ENCODE peak calls at places on chromosomes 11 and 22, in ten cellular contexts. I, E, T, H, Z, O, J, L, N and Q are unnamed samples.

GRCh38 chr11:119094816-119095065 is 6.9 kb downstream of the DPAGT1 start:
- DNase-seq in J (peak), I (no peak), H (peak), Z (peak), T (peak), O (no peak), N (peak), L (peak), E (peak), Q (no peak)

GRCh38 chr11:74154621-74155281 is 16.1 kb downstream of the C2CD3 start:
- DNase-seq in O (no peak), T (peak), N (no peak), J (no peak), H (no peak), Z (peak), L (no peak), E (no peak), I (no peak), Q (no peak)

GRCh38 chr11:1992111-1992510 is 5.5 kb downstream of the H19 start:
- DNase-seq in E (no peak), O (no peak), Z (no peak), H (no peak), T (no peak), L (no peak), N (no peak), I (no peak), J (peak), Q (no peak)

GRCh38 chr11:73907191-73907590 is 30.4 kb downstream of the PAAF1 start:
- DNase-seq in T (peak), E (peak), O (no peak), J (no peak), L (no peak), N (peak), H (no peak), I (no peak), Z (peak), Q (no peak)

GRCh38 chr11:2102132-2102882 is 36.9 kb downstream of the IGF2 start:
- DNase-seq in N (peak), T (no peak), H (no peak), L (no peak), E (no peak), J (no peak), O (no peak), Z (no peak), I (no peak), Q (no peak)

GRCh38 chr22:49855491-49855911 is 1.9 kb downstream of the ZBED4 start:
- DNase-seq in L (no peak), I (no peak), T (peak), O (no peak), J (no peak), Z (peak), N (no peak), E (no peak), H (no peak), Q (no peak)

GRCh38 chr11:104523611-104524010 is 359.7 kb upstream of the PDGFD start:
- DNase-seq in E (no peak), O (no peak), J (no peak), N (no peak), L (no peak), T (no peak), H (no peak), Z (no peak), I (no peak), Q (no peak)

GRCh38 chr11:56624661-56625110 is 10.0 kb upstream of the OR5M1 start:
- DNase-seq in Z (peak), H (no peak), J (no peak), O (no peak), E (peak), N (peak), I (no peak), L (no peak), T (peak), Q (no peak)

GRCh38 chr11:121964591-121964990 is 151.4 kb downstream of the BLID start:
- DNase-seq in Z (peak), O (no peak), I (no peak), E (peak), L (no peak), N (no peak), J (no peak), T (peak), H (no peak), Q (no peak)

GRCh38 chr22:30252411-30253204 is 6.0 kb upstream of the LIF start:
- DNase-seq in I (no peak), O (no peak), N (no peak), L (no peak), Z (no peak), E (no peak), J (no peak), T (no peak), H (no peak), Q (no peak)

GRCh38 chr11:8223513-8223899 is 40.2 kb downstream of the LMO1 start:
- DNase-seq in N (no peak), Z (peak), T (peak), L (no peak), J (no peak), E (peak), H (no peak), I (no peak), O (no peak), Q (no peak)

DNA sequence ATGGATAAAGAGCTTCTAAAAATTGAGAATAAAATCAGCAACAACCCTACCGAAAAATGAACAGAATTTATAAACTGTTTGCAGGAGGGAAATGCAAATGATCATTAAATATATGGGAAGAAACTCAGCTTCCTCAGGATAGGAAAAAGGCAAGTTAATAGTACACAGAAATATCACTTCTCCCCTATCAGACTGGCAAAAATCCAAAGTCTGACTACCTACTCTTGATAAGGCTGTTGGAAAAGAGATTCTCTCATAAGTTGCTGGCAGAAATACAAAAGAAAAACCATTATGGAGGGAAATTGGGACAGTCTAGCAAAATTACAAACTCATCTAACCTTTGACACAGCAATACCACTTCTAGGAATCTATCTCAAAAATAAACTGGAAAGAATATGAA is 100.9 kb upstream of the LDLRAD3 start:
- DNase-seq in T (no peak), N (no peak), E (no peak), J (no peak), Z (no peak), I (no peak), H (no peak), L (no peak), O (no peak), Q (no peak)
- TF ChIP-seq CTCF in T (no peak), N (no peak), E (no peak), J (no peak), Z (no peak), I (no peak), H (no peak), L (no peak), O (no peak), Q (no peak)

GRCh38 chr22:17095538-17095937 is 10.7 kb downstream of the IL17RA start:
- DNase-seq in I (no peak), Z (no peak), J (no peak), H (peak), T (no peak), N (no peak), E (no peak), L (no peak), O (no peak), Q (no peak)
- TF ChIP-seq CTCF in I (no peak), Z (peak), J (no peak), H (peak), T (peak), N (peak), E (peak), L (peak), O (peak), Q (peak)

GRCh38 chr22:45398214-45398613 is 15.2 kb downstream of the SMC1B start:
- DNase-seq in N (no peak), L (no peak), E (no peak), J (no peak), Z (no peak), I (no peak), H (no peak), T (no peak), O (no peak), Q (no peak)
- TF ChIP-seq CTCF in N (no peak), L (no peak), E (no peak), J (no peak), Z (no peak), I (no peak), H (no peak), T (no peak), O (no peak), Q (no peak)

GRCh38 chr11:72179804-72180396 is 12.0 kb upstream of the FOLR1 start:
- DNase-seq in T (peak), N (no peak), J (no peak), E (no peak), L (no peak), H (no peak), I (no peak), Z (peak), O (no peak), Q (no peak)

GRCh38 chr11:72173291-72173690 is 18.6 kb upstream of the FOLR1 start:
- DNase-seq in H (no peak), O (no peak), T (no peak), J (no peak), L (no peak), I (no peak), N (no peak), Z (no peak), E (no peak), Q (no peak)

GRCh38 chr11:72174299-72175070 is 17.5 kb upstream of the FOLR1 start:
- DNase-seq in O (no peak), E (no peak), T (no peak), J (no peak), N (no peak), L (no peak), H (no peak), I (no peak), Z (no peak), Q (no peak)

DNA sequence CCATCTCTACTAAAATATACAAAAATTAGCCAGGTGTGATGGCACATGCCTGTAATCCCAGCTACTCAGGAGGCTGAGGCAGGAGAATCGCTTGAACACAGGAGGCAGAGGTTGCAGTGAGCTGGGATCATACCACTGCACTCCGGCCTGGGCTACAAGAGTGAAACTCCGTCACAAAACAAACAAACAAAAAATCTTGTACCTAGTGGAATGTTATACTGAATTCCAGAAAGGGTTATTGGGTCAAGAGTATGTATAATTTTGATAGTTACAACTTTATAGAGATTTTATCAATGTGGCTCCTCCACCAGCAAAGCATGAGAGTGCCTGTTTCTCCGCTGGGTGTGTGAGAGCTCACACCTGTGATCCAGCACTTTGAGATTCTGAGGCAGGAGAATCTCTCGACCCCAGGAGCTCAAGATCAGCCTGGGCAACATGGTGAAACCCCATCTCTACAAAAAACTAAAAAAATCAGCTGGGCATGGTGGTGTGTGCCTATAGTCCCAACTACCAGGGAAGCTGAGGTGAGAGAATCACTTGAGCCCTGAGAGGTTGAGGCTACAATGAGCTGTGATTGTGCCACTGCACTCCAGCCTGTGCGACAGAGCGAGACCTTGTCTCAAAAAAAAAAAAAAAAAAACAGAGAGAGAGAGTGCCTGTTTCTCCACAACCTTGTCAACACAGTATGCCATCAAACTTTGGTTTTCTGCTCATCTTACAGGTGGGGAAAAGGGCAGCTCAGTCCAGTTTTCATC is 12.7 kb upstream of the FOLR1 start:
- DNase-seq in E (no peak), L (no peak), I (no peak), N (no peak), Z (no peak), O (no peak), J (no peak), H (no peak), T (no peak), Q (no peak)
- TF ChIP-seq CTCF in E (no peak), L (no peak), I (no peak), N (no peak), Z (no peak), O (no peak), J (no peak), H (no peak), T (no peak), Q (no peak)

GRCh38 chr11:60914620-60915249 is 777 bp downstream of the TMEM109 start:
- DNase-seq in I (no peak), N (no peak), J (no peak), Z (peak), H (no peak), L (no peak), E (no peak), O (no peak), T (peak), Q (no peak)

GRCh38 chr11:60916669-60917206 is 2.8 kb downstream of the TMEM109 start:
- DNase-seq in J (no peak), H (no peak), Z (no peak), E (no peak), I (no peak), T (no peak), N (no peak), L (no peak), O (no peak), Q (no peak)

GRCh38 chr11:60913793-60914619 is at the start of gene TMEM109:
- DNase-seq in E (peak), J (peak), L (peak), H (peak), T (peak), O (peak), I (peak), Z (peak), N (peak), Q (peak)

GRCh38 chr11:60917267-60917666 is 3.3 kb downstream of the TMEM109 start:
- DNase-seq in Z (no peak), E (no peak), L (no peak), T (no peak), O (no peak), N (no peak), I (no peak), J (no peak), H (no peak), Q (no peak)

DNA sequence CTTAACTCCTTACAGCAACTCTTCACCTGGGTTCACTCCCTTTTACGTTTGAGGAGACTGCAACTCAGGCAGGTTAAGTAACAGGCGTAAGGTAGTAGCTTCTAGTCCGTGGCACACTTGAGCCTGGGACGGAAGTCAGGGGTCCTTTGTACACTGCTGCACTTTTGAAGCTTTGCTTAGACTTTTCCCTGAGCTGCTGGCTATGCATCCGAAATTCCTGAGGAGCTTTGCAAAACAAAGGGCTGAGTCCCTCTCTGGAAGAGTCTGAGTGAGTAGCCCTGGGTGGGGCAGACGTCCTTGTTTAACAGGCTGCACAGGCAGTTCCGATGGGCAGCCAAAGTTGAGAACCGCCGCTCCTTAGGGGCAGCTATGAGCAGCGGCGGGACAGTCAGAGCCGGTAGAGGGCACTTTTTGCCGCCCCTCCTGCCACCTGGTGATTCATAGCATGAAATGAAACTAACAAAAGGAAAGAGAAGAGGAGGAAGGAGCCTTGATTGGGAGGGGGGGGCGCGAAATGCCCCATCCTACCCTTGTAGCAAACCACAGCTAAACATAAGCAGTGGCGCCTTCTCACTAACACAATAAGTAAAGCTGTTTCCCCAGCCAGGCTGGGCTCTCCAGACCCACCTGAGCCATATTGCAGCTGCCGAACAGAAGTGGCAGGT is 1.4 kb downstream of the TMEM109 start:
- DNase-seq in I (peak), E (peak), J (peak), Z (peak), O (no peak), H (peak), N (no peak), L (no peak), T (peak), Q (no peak)
- TF ChIP-seq CTCF in I (no peak), E (peak), J (no peak), Z (peak), O (peak), H (no peak), N (peak), L (peak), T (peak), Q (peak)

GRCh38 chr11:45355706-45356041 is 69.5 kb upstream of the SYT13 start:
- DNase-seq in J (no peak), N (no peak), E (no peak), Z (no peak), L (no peak), T (no peak), O (no peak), I (no peak), H (no peak), Q (no peak)

GRCh38 chr11:45366839-45367238 is 80.7 kb upstream of the SYT13 start:
- DNase-seq in H (no peak), N (no peak), J (no peak), Z (no peak), T (no peak), I (no peak), E (no peak), O (no peak), L (no peak), Q (peak)

GRCh38 chr11:45366196-45366595 is 80.1 kb upstream of the SYT13 start:
- DNase-seq in O (no peak), H (no peak), I (no peak), N (no peak), L (no peak), E (no peak), Z (no peak), J (no peak), T (no peak), Q (no peak)

GRCh38 chr11:45362636-45363035 is 76.5 kb upstream of the SYT13 start:
- DNase-seq in O (no peak), E (no peak), T (no peak), N (no peak), H (no peak), J (no peak), L (no peak), I (no peak), Z (no peak), Q (no peak)

GRCh38 chr11:45361551-45361950 is 75.4 kb upstream of the SYT13 start:
- DNase-seq in H (no peak), O (no peak), I (no peak), L (no peak), Z (no peak), T (no peak), E (no peak), J (no peak), N (no peak), Q (no peak)
- TF ChIP-seq CTCF in H (no peak), O (no peak), I (no peak), L (no peak), Z (no peak), T (no peak), E (no peak), J (no peak), N (no peak), Q (no peak)

DNA sequence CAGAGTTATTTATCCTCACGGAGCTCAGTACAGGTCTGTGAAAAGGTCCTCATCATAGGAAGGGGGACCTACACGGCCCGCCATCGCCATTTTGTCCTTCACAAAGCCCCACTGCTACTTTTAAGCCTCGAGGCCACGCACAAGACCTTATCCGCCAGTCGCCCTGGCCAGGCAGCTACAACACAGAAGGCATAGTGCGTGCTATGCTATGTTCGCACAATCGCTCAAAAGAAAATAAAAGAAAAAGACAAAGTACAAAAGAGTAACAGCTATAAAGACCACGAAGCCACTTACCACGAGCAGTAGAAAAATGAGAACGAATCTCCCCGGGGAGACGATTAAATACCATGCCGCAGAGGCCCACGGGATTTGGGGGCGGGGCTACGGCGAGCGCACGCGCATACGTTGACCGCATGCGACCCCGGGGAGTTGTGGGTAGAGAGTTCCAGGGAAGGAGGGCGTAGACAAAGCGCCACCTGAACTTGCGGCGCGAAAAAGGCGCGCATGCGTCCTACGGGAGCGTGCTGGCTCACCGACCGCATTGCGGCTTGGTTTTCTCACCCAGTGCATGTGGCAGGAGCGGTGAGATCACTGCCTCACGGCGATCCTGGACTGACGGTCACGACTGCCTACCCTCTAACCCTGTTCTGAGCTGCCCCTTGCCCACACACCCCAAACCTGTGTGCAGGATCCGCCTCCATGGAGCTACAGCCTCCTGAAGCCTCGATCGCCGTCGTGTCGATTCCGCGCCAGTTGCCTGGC is 16.4 kb upstream of the WDR74 start:
- DNase-seq in Z (peak), J (peak), N (peak), H (peak), T (peak), L (peak), O (peak), E (peak), I (peak), Q (peak)
- TF ChIP-seq CTCF in Z (no peak), J (no peak), N (peak), H (no peak), T (no peak), L (peak), O (no peak), E (no peak), I (no peak), Q (no peak)

DNA sequence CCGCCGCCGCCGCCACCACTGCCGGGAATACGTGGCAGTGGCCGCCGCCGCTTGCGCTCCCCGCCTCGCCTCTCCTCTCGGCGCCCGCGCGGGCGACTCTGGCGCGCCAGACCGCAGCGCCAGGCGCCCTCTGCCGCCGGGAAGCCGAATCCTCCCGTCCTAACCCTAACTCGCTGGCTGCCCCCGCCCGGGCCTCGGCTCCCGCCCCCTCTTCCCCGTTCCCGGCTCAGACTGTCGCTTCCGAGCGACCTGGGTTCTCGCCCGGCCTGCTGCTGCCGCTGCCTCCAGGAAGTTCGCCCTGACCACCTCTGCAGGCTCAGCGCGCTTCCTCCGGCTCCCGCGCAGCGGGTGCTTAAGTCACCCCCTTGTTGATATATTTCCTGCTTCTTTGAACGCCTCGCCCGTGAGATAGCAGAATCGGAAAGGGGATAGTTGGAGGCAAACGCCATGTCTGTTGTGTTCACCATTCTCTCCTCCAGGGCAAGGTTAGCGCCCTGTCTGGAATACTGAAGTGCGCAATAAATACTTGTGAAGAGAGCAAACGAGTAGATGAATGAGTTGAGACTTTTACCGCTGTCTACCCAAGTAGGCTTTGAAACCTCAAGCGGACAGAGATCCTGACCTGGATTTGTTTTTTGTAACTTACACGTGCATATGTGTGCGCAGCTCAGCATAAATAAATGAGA is at the start of gene SMCO4:
- DNase-seq in E (peak), N (peak), H (peak), I (peak), O (no peak), J (peak), Z (peak), L (peak), T (peak), Q (peak)
- TF ChIP-seq CTCF in E (peak), N (peak), H (peak), I (no peak), O (peak), J (peak), Z (peak), L (peak), T (peak), Q (peak)